ENCODE peak calls at places on chromosomes 5 and 9, in eight cellular contexts. X, G, Z, S, Q, P, D and Y are unnamed samples.

GRCh38 chr5:11531805-11532204 is 372.4 kb downstream of the CTNND2 start:
- DNase-seq in X (no peak), G (no peak), Z (no peak), S (no peak), Q (no peak), P (no peak), D (no peak), Y (no peak)

GRCh38 chr5:61245486-61245885 is 83.2 kb upstream of the SMIM15 start:
- DNase-seq in X (no peak), G (peak; percentile 51), Z (peak; percentile 45), S (no peak), Q (no peak), P (no peak), D (no peak), Y (no peak)

GRCh38 chr5:58407042-58407709 is 52.7 kb downstream of the PLK2 start:
- DNase-seq in X (no peak), G (peak; percentile 25), Z (peak; percentile 89), S (no peak), Q (no peak), P (no peak), D (no peak), Y (peak; percentile 57)

GRCh38 chr5:9869616-9870288 is 239.6 kb upstream of the TAS2R1 start:
- DNase-seq in X (no peak), G (peak; percentile 24), Z (peak; percentile 84), S (no peak), Q (no peak), P (no peak), D (no peak), Y (no peak)

GRCh38 chr9:38671372-38671731 is 48.6 kb downstream of the FAM240B start:
- DNase-seq in X (peak; percentile 67), G (no peak), Z (no peak), S (no peak), Q (no peak), P (no peak), D (no peak), Y (no peak)

GRCh38 chr5:115098041-115098702 is 71.5 kb downstream of the TRIM36 start:
- DNase-seq in X (peak; percentile 74), G (peak; percentile 71), Z (peak; percentile 46), S (no peak), Q (no peak), P (peak; percentile 63), D (no peak), Y (peak; percentile 49)

GRCh38 chr9:5708414-5708813 is 79.5 kb downstream of the RIC1 start:
- DNase-seq in X (peak; percentile 6), G (peak; percentile 8), Z (no peak), S (no peak), Q (no peak), P (no peak), D (no peak), Y (peak; percentile 17)

GRCh38 chr5:160547061-160547460 is 125.4 kb downstream of the PTTG1 start:
- DNase-seq in X (peak; percentile 43), G (no peak), Z (no peak), S (no peak), Q (no peak), P (no peak), D (no peak), Y (no peak)

GRCh38 chr9:93089481-93089991 is 6.5 kb upstream of the CARD19 start:
- DNase-seq in X (no peak), G (no peak), Z (no peak), S (no peak), Q (peak; percentile 51), P (no peak), D (peak; percentile 24), Y (no peak)

GRCh38 chr5:152514827-152515397 is 109.8 kb upstream of the NMUR2 start:
- DNase-seq in X (peak; percentile 82), G (peak; percentile 19), Z (peak; percentile 4), S (no peak), Q (no peak), P (peak; percentile 60), D (no peak), Y (peak; percentile 28)

GRCh38 chr5:54844905-54845566 is 140.4 kb downstream of the ESM1 start:
- DNase-seq in X (peak; percentile 71), G (peak; percentile 83), Z (peak; percentile 45), S (no peak), Q (no peak), P (peak; percentile 69), D (no peak), Y (peak; percentile 40)